ENCODE peak calls at places on chromosomes 1 and 21, in nine cellular contexts. C, R, J, A, X, Q, E, L and Z are unnamed samples. For H3K4me1, the result is how much of the 10 kb centered on the place peaks cover.

GRCh38 chr1:7621334-7622219 is 149.5 kb upstream of the VAMP3 start:
- DNase-seq in C (no peak), R (no peak), J (no peak), A (peak), X (no peak), Q (no peak), E (peak), L (no peak), Z (peak)

GRCh38 chr1:211761400-211761799 is 69.2 kb downstream of the LPGAT1 start:
- DNase-seq in C (no peak), R (no peak), J (no peak), A (no peak), X (no peak), Q (no peak), E (no peak), L (no peak), Z (no peak)

GRCh38 chr1:45998218-45998617 is 134.2 kb downstream of the PIK3R3 start:
- DNase-seq in C (no peak), R (no peak), J (no peak), A (no peak), X (no peak), Q (no peak), E (no peak), L (no peak), Z (no peak)

GRCh38 chr1:30659702-30660101 is 63.7 kb downstream of the MATN1 start:
- DNase-seq in C (no peak), R (no peak), J (no peak), A (no peak), X (peak), Q (no peak), E (no peak), L (no peak), Z (no peak)

GRCh38 chr1:101108123-101108522 is 82.5 kb upstream of the DPH5 start:
- DNase-seq in C (no peak), R (no peak), J (no peak), A (no peak), X (no peak), Q (no peak), E (no peak), L (no peak), Z (no peak)

GRCh38 chr1:104064391-104064790 is 314.7 kb downstream of the AMY1C start:
- DNase-seq in C (no peak), R (no peak), J (no peak), A (no peak), X (no peak), Q (no peak), E (no peak), L (no peak), Z (no peak)

GRCh38 chr1:82185084-82185483 is 384.4 kb downstream of the ADGRL2 start:
- DNase-seq in C (no peak), R (no peak), J (no peak), A (no peak), X (no peak), Q (no peak), E (no peak), L (no peak), Z (no peak)

GRCh38 chr1:235763962-235764361 is 102.7 kb downstream of the LYST start:
- DNase-seq in C (no peak), R (no peak), J (no peak), A (no peak), X (no peak), Q (no peak), E (no peak), L (no peak), Z (no peak)

GRCh38 chr1:112849967-112850641 is 105.9 kb downstream of the SLC16A1 start:
- DNase-seq in C (no peak), R (no peak), J (no peak), A (no peak), X (peak), Q (no peak), E (no peak), L (no peak), Z (no peak)

GRCh38 chr1:1782399-1783221 is 4.3 kb upstream of the NADK start:
- DNase-seq in C (peak), R (peak), J (peak), A (peak), X (peak), Q (peak), E (peak), L (peak), Z (peak)

GRCh38 chr1:229410692-229411433 is 23.0 kb downstream of the ACTA1 start:
- DNase-seq in C (peak), R (no peak), J (peak), A (peak), X (peak), Q (peak), E (peak), L (peak), Z (peak)

GRCh38 chr21:35333831-35334593 is 284.9 kb upstream of the RUNX1 start:
- DNase-seq in C (no peak), R (no peak), J (no peak), A (no peak), X (no peak), Q (no peak), E (no peak), L (no peak), Z (no peak)

GRCh38 chr1:206608108-206608698 is 4.1 kb downstream of the EIF2D start:
- DNase-seq in C (no peak), R (peak), J (peak), A (peak), X (peak), Q (no peak), E (no peak), L (peak), Z (peak)

GRCh38 chr1:3799976-3800685 is 3.8 kb upstream of the LRRC47 start:
- DNase-seq in C (no peak), R (no peak), J (no peak), A (no peak), X (no peak), Q (no peak), E (no peak), L (no peak), Z (no peak)

GRCh38 chr1:47991187-47991586 is 6.0 kb downstream of the TRABD2B start:
- DNase-seq in C (no peak), R (no peak), J (no peak), A (no peak), X (peak), Q (no peak), E (no peak), L (no peak), Z (peak)

GRCh38 chr1:240739139-240739538 is 127.2 kb upstream of the GREM2 start:
- DNase-seq in C (no peak), R (no peak), J (no peak), A (no peak), X (no peak), Q (no peak), E (no peak), L (no peak), Z (no peak)

GRCh38 chr1:189751311-189751710 is 726.4 kb downstream of the BRINP3 start:
- DNase-seq in C (no peak), R (no peak), J (no peak), A (no peak), X (no peak), Q (no peak), E (no peak), L (no peak), Z (no peak)

GRCh38 chr1:228071839-228072657 is 10.5 kb upstream of the ARF1 start:
- DNase-seq in C (no peak), R (no peak), J (no peak), A (no peak), X (no peak), Q (no peak), E (peak), L (no peak), Z (no peak)

GRCh38 chr21:29102791-29103257 is 27.6 kb upstream of the MAP3K7CL start:
- DNase-seq in C (no peak), R (no peak), J (no peak), A (no peak), X (no peak), Q (no peak), E (no peak), L (no peak), Z (no peak)

GRCh38 chr1:151606384-151606783 is 5.5 kb upstream of the SNX27 start:
- DNase-seq in C (no peak), R (no peak), J (no peak), A (no peak), X (no peak), Q (no peak), E (no peak), L (peak), Z (no peak)

GRCh38 chr1:117585086-117585485 is 20.8 kb upstream of the TENT5C start:
- DNase-seq in C (no peak), R (no peak), J (no peak), A (no peak), X (no peak), Q (no peak), E (no peak), L (no peak), Z (no peak)

GRCh38 chr1:160708821-160709220 is 2.8 kb downstream of the CD48 start:
- DNase-seq in C (no peak), R (peak), J (no peak), A (no peak), X (no peak), Q (no peak), E (no peak), L (no peak), Z (no peak)

GRCh38 chr1:12188657-12189327 is 22.0 kb downstream of the TNFRSF1B start:
- DNase-seq in C (no peak), R (no peak), J (no peak), A (no peak), X (no peak), Q (no peak), E (no peak), L (no peak), Z (no peak)

GRCh38 chr1:89121641-89122040 is 4.3 kb downstream of the GBP2 start:
- DNase-seq in C (no peak), R (no peak), J (no peak), A (no peak), X (no peak), Q (no peak), E (no peak), L (no peak), Z (no peak)

GRCh38 chr1:58477390-58477789 is 69.1 kb downstream of the OMA1 start:
- DNase-seq in C (no peak), R (no peak), J (no peak), A (no peak), X (no peak), Q (no peak), E (no peak), L (no peak), Z (peak)

GRCh38 chr1:201933840-201934430 is 12.4 kb downstream of the LMOD1 start:
- DNase-seq in C (no peak), R (no peak), J (no peak), A (no peak), X (no peak), Q (no peak), E (no peak), L (no peak), Z (no peak)

GRCh38 chr1:193308438-193308837 is 122.0 kb upstream of the B3GALT2 start:
- DNase-seq in C (no peak), R (no peak), J (no peak), A (no peak), X (no peak), Q (no peak), E (no peak), L (peak), Z (peak)

GRCh38 chr1:219910716-219911115 is 17.6 kb downstream of the SLC30A10 start:
- DNase-seq in C (no peak), R (no peak), J (no peak), A (no peak), X (no peak), Q (no peak), E (no peak), L (no peak), Z (no peak)

GRCh38 chr1:44118682-44119081 is at the start of gene KLF17:
- DNase-seq in C (no peak), R (no peak), J (no peak), A (no peak), X (no peak), Q (no peak), E (no peak), L (no peak), Z (no peak)

GRCh38 chr1:44114098-44114497 is 4.5 kb upstream of the KLF17 start:
- DNase-seq in C (no peak), R (no peak), J (no peak), A (no peak), X (no peak), Q (no peak), E (no peak), L (no peak), Z (no peak)

GRCh38 chr1:44120398-44120949 is 1.9 kb downstream of the KLF17 start:
- DNase-seq in C (no peak), R (no peak), J (no peak), A (no peak), X (no peak), Q (no peak), E (no peak), L (no peak), Z (no peak)

DNA sequence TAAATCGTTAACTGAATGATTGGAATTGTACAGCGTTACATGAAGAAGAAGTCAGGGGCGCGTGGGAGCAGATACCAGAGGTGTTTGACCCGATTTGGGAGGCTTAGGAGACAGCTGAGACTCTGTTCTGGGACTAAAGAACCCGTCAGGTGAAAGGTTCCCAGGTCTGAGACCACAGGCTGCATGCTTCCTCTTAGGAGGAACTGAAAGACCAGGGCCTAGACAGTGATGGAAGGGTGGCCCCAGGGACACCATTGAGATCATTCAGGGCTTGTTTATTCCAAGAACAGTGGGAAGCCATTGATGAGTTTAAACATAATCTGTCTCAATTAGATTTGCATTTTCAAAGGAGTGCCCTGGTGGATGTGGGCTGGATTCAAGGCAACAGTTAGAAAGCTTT is 904 bp downstream of the KLF17 start:
- DNase-seq in C (no peak), R (no peak), J (no peak), A (no peak), X (peak), Q (no peak), E (no peak), L (no peak), Z (no peak)
- H3K4me1 ChIP-seq in C (under half), R (under half), J (under half), A (under half), X (under half), Q (under half), E (under half), L (under half), Z (under half)

GRCh38 chr21:44813149-44813548 is 4.7 kb downstream of the SUMO3 start:
- DNase-seq in C (no peak), R (no peak), J (no peak), A (no peak), X (no peak), Q (no peak), E (no peak), L (no peak), Z (no peak)

GRCh38 chr21:44813727-44814126 is 4.1 kb downstream of the SUMO3 start:
- DNase-seq in C (no peak), R (no peak), J (no peak), A (no peak), X (no peak), Q (no peak), E (no peak), L (no peak), Z (no peak)

GRCh38 chr21:44814498-44815023 is 3.3 kb downstream of the SUMO3 start:
- DNase-seq in C (no peak), R (no peak), J (no peak), A (no peak), X (no peak), Q (no peak), E (peak), L (no peak), Z (no peak)

GRCh38 chr21:44812640-44813039 is 5.2 kb downstream of the SUMO3 start:
- DNase-seq in C (no peak), R (no peak), J (no peak), A (no peak), X (peak), Q (no peak), E (no peak), L (no peak), Z (no peak)

DNA sequence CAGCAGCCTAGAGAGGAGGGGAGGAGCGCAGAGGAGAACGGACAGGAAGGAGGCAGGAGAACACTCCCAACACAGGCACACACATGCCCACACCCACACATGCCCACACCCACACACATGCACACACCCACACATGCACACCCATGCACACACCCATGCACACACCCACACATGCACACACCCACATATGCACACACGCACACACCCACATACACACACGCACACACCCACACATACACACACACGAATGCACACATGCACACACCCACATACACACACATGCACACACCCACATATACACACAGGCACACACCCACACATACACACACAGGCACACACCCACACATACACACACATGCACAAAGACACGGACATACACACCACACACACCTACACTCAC is 7.0 kb downstream of the SUMO3 start:
- DNase-seq in C (no peak), R (no peak), J (no peak), A (no peak), X (no peak), Q (no peak), E (no peak), L (no peak), Z (no peak)
- H3K4me1 ChIP-seq in C (under half), R (under half), J (under half), A (under half), X (under half), Q (under half), E (under half), L (under half), Z (under half)

GRCh38 chr1:248805905-248806304 is 19.8 kb downstream of the SH3BP5L start:
- DNase-seq in C (no peak), R (no peak), J (no peak), A (no peak), X (peak), Q (no peak), E (no peak), L (no peak), Z (peak)

GRCh38 chr1:248810000-248810726 is 15.6 kb downstream of the SH3BP5L start:
- DNase-seq in C (no peak), R (no peak), J (no peak), A (no peak), X (no peak), Q (no peak), E (no peak), L (no peak), Z (no peak)

GRCh38 chr1:248804771-248805681 is 20.7 kb downstream of the SH3BP5L start:
- DNase-seq in C (no peak), R (peak), J (no peak), A (no peak), X (peak), Q (no peak), E (no peak), L (no peak), Z (peak)

GRCh38 chr1:248808876-248809275 is 16.8 kb downstream of the SH3BP5L start:
- DNase-seq in C (no peak), R (no peak), J (no peak), A (no peak), X (no peak), Q (no peak), E (no peak), L (no peak), Z (no peak)

GRCh38 chr1:248807067-248807737 is 18.5 kb downstream of the SH3BP5L start:
- DNase-seq in C (peak), R (peak), J (peak), A (peak), X (peak), Q (peak), E (no peak), L (peak), Z (peak)
- H3K4me1 ChIP-seq in C (under half), R (under half), J (under half), A (under half), X (under half), Q (under half), E (under half), L (under half), Z (under half)

DNA sequence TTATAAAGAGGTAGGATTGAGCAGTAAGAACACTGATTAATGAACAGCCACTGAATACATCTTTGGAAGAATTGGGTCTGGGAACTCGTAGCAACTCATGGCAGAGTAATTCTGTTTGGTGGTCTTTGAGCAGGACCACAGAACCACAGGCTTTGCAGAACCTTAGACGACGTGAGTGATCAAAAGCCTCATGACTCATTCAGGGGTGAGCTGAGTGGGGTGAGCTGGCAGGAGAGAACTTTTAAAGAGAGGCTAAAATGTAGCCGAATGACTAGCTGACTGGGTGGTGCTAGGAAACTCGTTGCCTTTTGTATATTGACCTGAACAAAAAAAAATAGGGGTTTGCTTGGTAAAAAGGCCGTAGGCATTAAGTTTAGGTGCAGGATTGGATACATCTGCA is 313.8 kb downstream of the TGFB2 start:
- DNase-seq in C (no peak), R (no peak), J (no peak), A (no peak), X (no peak), Q (no peak), E (no peak), L (no peak), Z (peak)
- H3K4me1 ChIP-seq in C (under half), R (under half), J (under half), A (under half), X (under half), Q (under half), E (under half), L (under half), Z (under half)

GRCh38 chr21:33739701-33740100 is 97.4 kb downstream of the ITSN1 start:
- DNase-seq in C (no peak), R (no peak), J (no peak), A (no peak), X (no peak), Q (no peak), E (no peak), L (no peak), Z (no peak)
- H3K4me1 ChIP-seq in C (under half), R (under half), J (under half), A (under half), X (under half), Q (under half), E (under half), L (under half), Z (under half)

DNA sequence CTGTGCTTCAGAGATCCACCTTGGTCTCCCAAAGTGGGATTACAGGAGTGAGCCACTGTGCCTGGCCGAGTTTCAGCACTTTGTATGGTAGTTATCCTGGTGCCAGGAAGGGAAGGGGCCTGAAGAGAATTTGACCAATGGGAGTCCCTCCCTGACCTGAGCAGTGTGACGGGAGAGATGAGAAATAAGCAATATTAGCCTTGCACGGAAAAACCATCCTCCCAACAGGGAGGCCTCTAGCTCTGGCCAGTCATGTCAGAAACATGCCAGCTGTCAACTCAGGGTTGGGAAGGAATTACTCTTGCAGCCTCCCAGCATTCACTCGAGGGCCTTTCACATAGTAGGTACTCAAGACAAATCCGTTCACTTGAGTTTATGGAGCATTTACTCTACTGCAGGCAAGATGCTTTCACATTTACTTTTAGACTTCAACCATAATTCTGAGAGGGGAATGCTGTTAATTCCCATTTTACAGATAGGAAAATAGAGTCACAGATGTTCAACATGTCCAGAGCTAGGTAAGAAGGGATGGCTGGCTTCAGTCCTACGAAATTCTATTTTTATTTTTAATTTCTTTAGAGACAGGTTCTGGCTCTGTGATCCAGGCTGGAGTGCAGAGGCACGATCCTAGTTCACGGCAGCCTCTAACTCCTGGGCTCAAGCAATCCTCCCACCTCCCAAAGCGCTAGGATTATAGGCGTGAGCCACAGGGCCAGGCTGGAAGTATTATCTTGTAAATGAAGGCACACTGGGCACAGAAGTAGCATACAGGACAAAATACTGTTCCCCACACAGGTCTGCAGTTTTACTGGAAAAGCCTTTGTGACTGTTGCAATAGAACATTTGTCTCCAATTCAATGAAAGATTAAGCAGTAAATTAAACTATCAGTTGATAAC is 3.2 kb upstream of the ATP13A2 start:
- DNase-seq in C (no peak), R (no peak), J (peak), A (no peak), X (peak), Q (no peak), E (peak), L (no peak), Z (no peak)
- H3K4me1 ChIP-seq in C (under half), R (under half), J (under half), A (under half), X (under half), Q (under half), E (under half), L (under half), Z (under half)